ENCODE peak calls at places on chromosomes 12 and 14, in seven cellular contexts. X is ACHN; O is prostate gland; E is fibroblast of mammary gland; N is neural progenitor cell; G is NCI-H1092; P is activated CD4-positive, CD25-positive, alpha-beta regulatory T cell. B is an unnamed sample.

GRCh38 chr12:67327466-67327865 is 58.3 kb downstream of the CAND1 start:
- DNase-seq in X (no peak), O (no peak), E (no peak), N (no peak), G (no peak), P (no peak), B (no peak)

GRCh38 chr14:64700894-64701293 is 3.3 kb upstream of the PLEKHG3 start:
- DNase-seq in X (no peak), O (no peak), E (no peak), N (no peak), G (no peak), P (no peak), B (no peak)

GRCh38 chr12:112809684-112810083 is 18.1 kb downstream of the RPH3A start:
- DNase-seq in X (no peak), O (no peak), E (no peak), N (no peak), G (no peak), P (no peak), B (no peak)

GRCh38 chr14:21334202-21334906 is 49.5 kb downstream of the SUPT16H start:
- DNase-seq in X (no peak), O (no peak), E (no peak), N (no peak), G (no peak), P (no peak), B (no peak)

GRCh38 chr14:24279301-24280186 is 8.1 kb upstream of the RABGGTA start:
- DNase-seq in X (peak), O (no peak), E (peak), N (no peak), G (no peak), P (no peak), B (no peak)

GRCh38 chr12:16939871-16940306 is 333.9 kb upstream of the LMO3 start:
- DNase-seq in X (peak), O (no peak), E (peak), N (peak), G (peak), P (no peak), B (peak)

GRCh38 chr12:81726634-81727033 is 32.5 kb downstream of the PPFIA2 start:
- DNase-seq in X (no peak), O (no peak), E (no peak), N (peak), G (no peak), P (no peak), B (no peak)

GRCh38 chr12:52645982-52646381 is 6.0 kb downstream of the KRT2 start:
- DNase-seq in X (no peak), O (no peak), E (no peak), N (no peak), G (no peak), P (no peak), B (no peak)

GRCh38 chr12:1360812-1361211 is 233.6 kb downstream of the FBXL14 start:
- DNase-seq in X (peak), O (no peak), E (peak), N (no peak), G (no peak), P (no peak), B (no peak)

GRCh38 chr12:108282676-108283075 is 56.4 kb downstream of the CMKLR1 start:
- DNase-seq in X (no peak), O (no peak), E (no peak), N (no peak), G (no peak), P (no peak), B (peak)

GRCh38 chr12:99063182-99063581 is 418.1 kb downstream of the APAF1 start:
- DNase-seq in X (no peak), O (no peak), E (no peak), N (no peak), G (no peak), P (no peak), B (no peak)

GRCh38 chr12:112190626-112191025 is 65.3 kb downstream of the TRAFD1 start:
- DNase-seq in X (no peak), O (peak), E (no peak), N (no peak), G (no peak), P (no peak), B (no peak)

GRCh38 chr12:22709292-22709691 is 84.3 kb downstream of the ETNK1 start:
- DNase-seq in X (peak), O (no peak), E (peak), N (peak), G (peak), P (no peak), B (peak)

GRCh38 chr14:34043627-34044372 is 92.9 kb upstream of the EGLN3 start:
- DNase-seq in X (no peak), O (no peak), E (no peak), N (no peak), G (no peak), P (no peak), B (peak)

GRCh38 chr14:85233756-85234545 is 296.0 kb upstream of the FLRT2 start:
- DNase-seq in X (peak), O (no peak), E (peak), N (no peak), G (no peak), P (no peak), B (peak)

GRCh38 chr12:119804011-119804641 is 73.0 kb downstream of the CIT start:
- DNase-seq in X (peak), O (peak), E (peak), N (peak), G (no peak), P (no peak), B (peak)

GRCh38 chr12:4011597-4011996 is 138.4 kb upstream of the PARP11 start:
- DNase-seq in X (peak), O (no peak), E (no peak), N (no peak), G (no peak), P (no peak), B (no peak)

GRCh38 chr12:6229823-6230222 is 29.6 kb downstream of the CD9 start:
- DNase-seq in X (no peak), O (peak), E (peak), N (no peak), G (no peak), P (no peak), B (peak)

GRCh38 chr12:122411537-122411936 is 10.9 kb downstream of the CLIP1 start:
- DNase-seq in X (no peak), O (no peak), E (no peak), N (no peak), G (no peak), P (no peak), B (no peak)

GRCh38 chr14:68518910-68519686 is 273.8 kb downstream of the ZFP36L1 start:
- DNase-seq in X (no peak), O (no peak), E (peak), N (no peak), G (no peak), P (no peak), B (no peak)

GRCh38 chr14:72000907-72001306 is 68.7 kb downstream of the RGS6 start:
- DNase-seq in X (no peak), O (no peak), E (no peak), N (no peak), G (no peak), P (no peak), B (no peak)

GRCh38 chr12:132030367-132031038 is 80.8 kb downstream of the EP400 start:
- DNase-seq in X (no peak), O (no peak), E (peak), N (no peak), G (no peak), P (no peak), B (peak)

GRCh38 chr12:113071063-113071426 is 14.5 kb downstream of the DTX1 start:
- DNase-seq in X (no peak), O (no peak), E (no peak), N (no peak), G (no peak), P (no peak), B (no peak)

GRCh38 chr14:103748539-103748867 is 32.9 kb downstream of the ZFYVE21 start:
- DNase-seq in X (no peak), O (no peak), E (no peak), N (no peak), G (no peak), P (no peak), B (no peak)

GRCh38 chr12:8913702-8914032 is 642 bp upstream of the PHC1 start:
- DNase-seq in X (no peak), O (no peak), E (peak), N (no peak), G (no peak), P (no peak), B (no peak)

GRCh38 chr14:89032086-89032649 is 207.7 kb downstream of the TTC8 start:
- DNase-seq in X (no peak), O (no peak), E (no peak), N (no peak), G (no peak), P (no peak), B (no peak)

GRCh38 chr12:50986961-50987737 is 34.8 kb downstream of the HIGD1C start:
- DNase-seq in X (peak), O (peak), E (peak), N (peak), G (no peak), P (no peak), B (peak)

GRCh38 chr14:22837059-22837749 is 819 bp downstream of the MMP14 start:
- DNase-seq in X (peak), O (no peak), E (peak), N (peak), G (no peak), P (no peak), B (peak)

GRCh38 chr12:79858518-79858917 is 76.4 kb downstream of the PPP1R12A start:
- DNase-seq in X (peak), O (no peak), E (no peak), N (no peak), G (no peak), P (no peak), B (no peak)

GRCh38 chr12:101793401-101793800 is 37.4 kb downstream of the GNPTAB start:
- DNase-seq in X (peak), O (no peak), E (peak), N (no peak), G (no peak), P (no peak), B (peak)

GRCh38 chr12:1073652-1074051 is 82.6 kb downstream of the ERC1 start:
- DNase-seq in X (no peak), O (no peak), E (peak), N (no peak), G (no peak), P (no peak), B (no peak)

GRCh38 chr14:78790262-78790661 is 620.1 kb downstream of the NRXN3 start:
- DNase-seq in X (peak), O (no peak), E (peak), N (peak), G (no peak), P (no peak), B (no peak)